ENCODE peak calls at places on chromosomes 2 and 18, in eight cellular contexts. P, N, J, L, A, G, Y and H are unnamed samples.

GRCh38 chr2:126115975-126116374 is 540.0 kb upstream of the GYPC start:
- DNase-seq in P (no peak), N (peak; percentile 3), J (no peak), L (no peak), A (no peak), G (no peak), Y (no peak), H (no peak)

GRCh38 chr2:97718051-97718882 is 4.9 kb downstream of the ZAP70 start:
- DNase-seq in P (no peak), N (no peak), J (peak; percentile 73), L (no peak), A (no peak), G (peak; percentile 82), Y (no peak), H (peak; percentile 22)

GRCh38 chr2:226985227-226985946 is 149.5 kb downstream of the RHBDD1 start:
- DNase-seq in P (peak; percentile 89), N (peak; percentile 83), J (peak; percentile 38), L (peak; percentile 32), A (peak; percentile 82), G (peak; percentile 73), Y (no peak), H (no peak)

GRCh38 chr2:176584333-176584732 is 315.1 kb downstream of the MTX2 start:
- DNase-seq in P (peak; percentile 82), N (no peak), J (no peak), L (no peak), A (no peak), G (no peak), Y (no peak), H (no peak)

GRCh38 chr2:120783371-120783791 is 47.7 kb downstream of the GLI2 start:
- DNase-seq in P (peak; percentile 43), N (peak; percentile 60), J (no peak), L (peak; percentile 13), A (no peak), G (no peak), Y (no peak), H (no peak)

GRCh38 chr2:234436482-234436837 is 60.4 kb downstream of the ARL4C start:
- DNase-seq in P (no peak), N (no peak), J (no peak), L (no peak), A (no peak), G (no peak), Y (no peak), H (no peak)

GRCh38 chr2:233015048-233015645 is 2.1 kb upstream of the NGEF start:
- DNase-seq in P (no peak), N (no peak), J (no peak), L (no peak), A (no peak), G (no peak), Y (no peak), H (no peak)

GRCh38 chr2:72973566-72974435 is 56.5 kb downstream of the EMX1 start:
- DNase-seq in P (peak; percentile 80), N (peak; percentile 94), J (peak; percentile 83), L (peak; percentile 43), A (peak; percentile 36), G (peak; percentile 49), Y (peak; percentile 11), H (no peak)

GRCh38 chr2:121239969-121240368 is 45.0 kb downstream of the TFCP2L1 start:
- DNase-seq in P (no peak), N (no peak), J (no peak), L (no peak), A (no peak), G (no peak), Y (no peak), H (no peak)

GRCh38 chr18:72160504-72161445 is 383.4 kb downstream of the CBLN2 start:
- DNase-seq in P (no peak), N (no peak), J (no peak), L (no peak), A (no peak), G (peak; percentile 93), Y (no peak), H (no peak)

GRCh38 chr2:134912406-134912805 is 6.2 kb upstream of the CCNT2 start:
- DNase-seq in P (peak; percentile 56), N (no peak), J (no peak), L (no peak), A (no peak), G (no peak), Y (no peak), H (no peak)

GRCh38 chr2:43018179-43019024 is 208.0 kb downstream of the ZFP36L2 start:
- DNase-seq in P (peak; percentile 89), N (no peak), J (no peak), L (no peak), A (no peak), G (no peak), Y (no peak), H (peak; percentile 88)

GRCh38 chr2:190440113-190440512 is 32.0 kb downstream of the MFSD6 start:
- DNase-seq in P (no peak), N (no peak), J (no peak), L (no peak), A (no peak), G (no peak), Y (no peak), H (no peak)

GRCh38 chr2:80256396-80257167 is 48.0 kb downstream of the LRRTM1 start:
- DNase-seq in P (peak; percentile 56), N (peak; percentile 76), J (no peak), L (no peak), A (peak; percentile 1), G (no peak), Y (no peak), H (no peak)

GRCh38 chr2:241041557-241042158 is 43.2 kb downstream of the SNED1 start:
- DNase-seq in P (no peak), N (no peak), J (peak; percentile 80), L (no peak), A (no peak), G (no peak), Y (no peak), H (no peak)

GRCh38 chr2:234952270-234953115 is 676 bp downstream of the SH3BP4 start:
- DNase-seq in P (peak; percentile 50), N (peak; percentile 53), J (no peak), L (no peak), A (no peak), G (peak; percentile 43), Y (no peak), H (peak; percentile 39)

GRCh38 chr2:74917702-74918619 is 40.5 kb upstream of the POLE4 start:
- DNase-seq in P (peak; percentile 91), N (peak; percentile 34), J (no peak), L (no peak), A (no peak), G (no peak), Y (no peak), H (no peak)

GRCh38 chr2:8435608-8436007 is 246.2 kb upstream of the ID2 start:
- DNase-seq in P (peak; percentile 46), N (no peak), J (no peak), L (no peak), A (no peak), G (no peak), Y (no peak), H (no peak)

GRCh38 chr2:218995561-218995960 is 2.3 kb upstream of the CRYBA2 start:
- DNase-seq in P (no peak), N (no peak), J (no peak), L (no peak), A (no peak), G (no peak), Y (no peak), H (no peak)

GRCh38 chr2:41922177-41922576 is 125.6 kb upstream of the PKDCC start:
- DNase-seq in P (peak; percentile 45), N (no peak), J (no peak), L (no peak), A (no peak), G (no peak), Y (no peak), H (no peak)

GRCh38 chr2:205461678-205462665 is 220.3 kb upstream of the NRP2 start:
- DNase-seq in P (peak; percentile 41), N (no peak), J (no peak), L (no peak), A (no peak), G (no peak), Y (no peak), H (no peak)

GRCh38 chr18:49734836-49735235 is 78.5 kb downstream of the ACAA2 start:
- DNase-seq in P (no peak), N (no peak), J (no peak), L (no peak), A (no peak), G (no peak), Y (no peak), H (no peak)

GRCh38 chr2:234393352-234393751 is 103.5 kb downstream of the ARL4C start:
- DNase-seq in P (no peak), N (no peak), J (no peak), L (no peak), A (no peak), G (no peak), Y (no peak), H (no peak)

GRCh38 chr2:211744379-211744778 is 794.2 kb downstream of the ERBB4 start:
- DNase-seq in P (no peak), N (no peak), J (no peak), L (no peak), A (no peak), G (no peak), Y (no peak), H (no peak)

GRCh38 chr18:3794537-3795348 is 344.8 kb downstream of the TGIF1 start:
- DNase-seq in P (peak; percentile 93), N (peak; percentile 34), J (no peak), L (no peak), A (peak; percentile 96), G (no peak), Y (no peak), H (peak; percentile 30)

GRCh38 chr2:120223034-120223912 is at the start of gene TMEM185B:
- DNase-seq in P (peak; percentile 92), N (peak; percentile 83), J (peak; percentile 96), L (peak; percentile 59), A (peak; percentile 29), G (peak; percentile 74), Y (peak; percentile 89), H (peak; percentile 89)

GRCh38 chr18:80133124-80133523 is 24.1 kb downstream of the ADNP2 start:
- DNase-seq in P (no peak), N (no peak), J (no peak), L (no peak), A (no peak), G (no peak), Y (no peak), H (no peak)

GRCh38 chr2:101587251-101587650 is 110.3 kb upstream of the MAP4K4 start:
- DNase-seq in P (no peak), N (no peak), J (no peak), L (no peak), A (no peak), G (no peak), Y (no peak), H (no peak)

GRCh38 chr2:174052639-174052976 is 87.4 kb upstream of the SP3 start:
- DNase-seq in P (no peak), N (no peak), J (no peak), L (no peak), A (no peak), G (no peak), Y (no peak), H (no peak)

GRCh38 chr18:51275712-51276473 is 78.4 kb upstream of the MEX3C start:
- DNase-seq in P (peak; percentile 20), N (no peak), J (no peak), L (peak; percentile 75), A (peak; percentile 12), G (peak; percentile 37), Y (no peak), H (peak; percentile 54)

GRCh38 chr2:200438251-200438650 is 71.6 kb downstream of the KCTD18 start:
- DNase-seq in P (no peak), N (no peak), J (no peak), L (no peak), A (no peak), G (no peak), Y (no peak), H (no peak)

GRCh38 chr2:223692227-223692947 is 90.2 kb upstream of the SCG2 start:
- DNase-seq in P (peak; percentile 79), N (peak; percentile 83), J (no peak), L (no peak), A (no peak), G (no peak), Y (no peak), H (peak; percentile 53)

GRCh38 chr2:131055169-131056065 is 37.8 kb downstream of the FAM168B start:
- DNase-seq in P (peak; percentile 71), N (no peak), J (no peak), L (no peak), A (no peak), G (no peak), Y (no peak), H (no peak)

GRCh38 chr2:53247986-53248735 is 519.4 kb upstream of the CHAC2 start:
- DNase-seq in P (no peak), N (no peak), J (no peak), L (no peak), A (no peak), G (no peak), Y (no peak), H (no peak)